ENCODE peak calls at places on chromosomes 12 and 14, in nine cellular contexts. One of them, this sample, is unnamed.
A peak's percentile ranks its signal among the peaks of the same experiment; 100 is the strongest.

GRCh38 chr14:74249433-74250375 is 10.5 kb downstream of the VSX2 start:
- DNase-seq in glutamatergic neuron: no peak
- DNase-seq in stimulated activated CD8-positive, alpha-beta memory T cell treated with anti-CD3 and anti-CD28 coated beads, Interleukin-15, amount 100 ng/mL, for 4 hours: no peak
- DNase-seq in T47D: peak; percentile 67
- DNase-seq in H7: no peak
- DNase-seq in naive thymus-derived CD4-positive, alpha-beta T cell: no peak
- DNase-seq in heart right ventricle: no peak
- DNase-seq in mesendoderm: no peak
- DNase-seq in HuH-7: peak; percentile 55
- DNase-seq in this sample: no peak

GRCh38 chr12:15979096-15980091 is 68.3 kb downstream of the DERA start:
- DNase-seq in T47D: no peak
- DNase-seq in H7: peak; percentile 72
- DNase-seq in stimulated activated CD8-positive, alpha-beta memory T cell treated with anti-CD3 and anti-CD28 coated beads, Interleukin-15, amount 100 ng/mL, for 4 hours: no peak
- DNase-seq in naive thymus-derived CD4-positive, alpha-beta T cell: no peak
- DNase-seq in glutamatergic neuron: no peak
- DNase-seq in mesendoderm: peak; percentile 68
- DNase-seq in HuH-7: peak; percentile 56
- DNase-seq in heart right ventricle: no peak
- DNase-seq in this sample: peak; percentile 71

GRCh38 chr14:60095781-60096450 is 4.2 kb downstream of the PCNX4 start:
- DNase-seq in heart right ventricle: no peak
- DNase-seq in HuH-7: no peak
- DNase-seq in glutamatergic neuron: no peak
- DNase-seq in T47D: no peak
- DNase-seq in naive thymus-derived CD4-positive, alpha-beta T cell: no peak
- DNase-seq in stimulated activated CD8-positive, alpha-beta memory T cell treated with anti-CD3 and anti-CD28 coated beads, Interleukin-15, amount 100 ng/mL, for 4 hours: no peak
- DNase-seq in mesendoderm: no peak
- DNase-seq in H7: no peak
- DNase-seq in this sample: no peak

GRCh38 chr12:124837958-124838803 is 25.5 kb downstream of the SCARB1 start:
- DNase-seq in T47D: peak; percentile 84
- DNase-seq in naive thymus-derived CD4-positive, alpha-beta T cell: no peak
- DNase-seq in HuH-7: peak; percentile 71
- DNase-seq in stimulated activated CD8-positive, alpha-beta memory T cell treated with anti-CD3 and anti-CD28 coated beads, Interleukin-15, amount 100 ng/mL, for 4 hours: no peak
- DNase-seq in glutamatergic neuron: no peak
- DNase-seq in H7: peak; percentile 66
- DNase-seq in mesendoderm: peak; percentile 56
- DNase-seq in heart right ventricle: peak; percentile 61
- DNase-seq in this sample: no peak

GRCh38 chr12:106345739-106346138 is 11.8 kb upstream of the POLR3B start:
- DNase-seq in heart right ventricle: no peak
- DNase-seq in T47D: peak; percentile 51
- DNase-seq in naive thymus-derived CD4-positive, alpha-beta T cell: no peak
- DNase-seq in mesendoderm: peak; percentile 91
- DNase-seq in HuH-7: peak; percentile 67
- DNase-seq in glutamatergic neuron: no peak
- DNase-seq in stimulated activated CD8-positive, alpha-beta memory T cell treated with anti-CD3 and anti-CD28 coated beads, Interleukin-15, amount 100 ng/mL, for 4 hours: no peak
- DNase-seq in H7: peak; percentile 38
- DNase-seq in this sample: peak; percentile 45

GRCh38 chr12:130491421-130492357 is 154.0 kb downstream of the PIWIL1 start:
- DNase-seq in H7: no peak
- DNase-seq in naive thymus-derived CD4-positive, alpha-beta T cell: no peak
- DNase-seq in mesendoderm: no peak
- DNase-seq in glutamatergic neuron: no peak
- DNase-seq in heart right ventricle: peak; percentile 35
- DNase-seq in HuH-7: no peak
- DNase-seq in stimulated activated CD8-positive, alpha-beta memory T cell treated with anti-CD3 and anti-CD28 coated beads, Interleukin-15, amount 100 ng/mL, for 4 hours: no peak
- DNase-seq in T47D: no peak
- DNase-seq in this sample: no peak

GRCh38 chr12:29794869-29795268 is 11.1 kb upstream of the TMTC1 start:
- DNase-seq in glutamatergic neuron: no peak
- DNase-seq in stimulated activated CD8-positive, alpha-beta memory T cell treated with anti-CD3 and anti-CD28 coated beads, Interleukin-15, amount 100 ng/mL, for 4 hours: no peak
- DNase-seq in naive thymus-derived CD4-positive, alpha-beta T cell: no peak
- DNase-seq in mesendoderm: no peak
- DNase-seq in HuH-7: no peak
- DNase-seq in T47D: no peak
- DNase-seq in heart right ventricle: no peak
- DNase-seq in H7: no peak
- DNase-seq in this sample: no peak

GRCh38 chr12:90174198-90174510 is 465.5 kb upstream of the ATP2B1 start:
- DNase-seq in mesendoderm: peak; percentile 14
- DNase-seq in heart right ventricle: no peak
- DNase-seq in stimulated activated CD8-positive, alpha-beta memory T cell treated with anti-CD3 and anti-CD28 coated beads, Interleukin-15, amount 100 ng/mL, for 4 hours: no peak
- DNase-seq in HuH-7: no peak
- DNase-seq in H7: no peak
- DNase-seq in T47D: no peak
- DNase-seq in glutamatergic neuron: no peak
- DNase-seq in naive thymus-derived CD4-positive, alpha-beta T cell: no peak
- DNase-seq in this sample: no peak

GRCh38 chr14:103064436-103064835 is 7.1 kb upstream of the CDC42BPB start:
- DNase-seq in stimulated activated CD8-positive, alpha-beta memory T cell treated with anti-CD3 and anti-CD28 coated beads, Interleukin-15, amount 100 ng/mL, for 4 hours: no peak
- DNase-seq in H7: no peak
- DNase-seq in HuH-7: no peak
- DNase-seq in T47D: no peak
- DNase-seq in glutamatergic neuron: no peak
- DNase-seq in naive thymus-derived CD4-positive, alpha-beta T cell: no peak
- DNase-seq in heart right ventricle: no peak
- DNase-seq in mesendoderm: no peak
- DNase-seq in this sample: no peak

GRCh38 chr12:113120670-113121370 is 14.7 kb downstream of the RASAL1 start:
- DNase-seq in glutamatergic neuron: no peak
- DNase-seq in T47D: no peak
- DNase-seq in stimulated activated CD8-positive, alpha-beta memory T cell treated with anti-CD3 and anti-CD28 coated beads, Interleukin-15, amount 100 ng/mL, for 4 hours: no peak
- DNase-seq in HuH-7: no peak
- DNase-seq in H7: no peak
- DNase-seq in heart right ventricle: no peak
- DNase-seq in mesendoderm: peak; percentile 39
- DNase-seq in naive thymus-derived CD4-positive, alpha-beta T cell: no peak
- DNase-seq in this sample: no peak

GRCh38 chr12:46269429-46270241 is 792 bp upstream of the SLC38A1 start:
- DNase-seq in T47D: peak; percentile 40
- DNase-seq in H7: peak; percentile 74
- DNase-seq in heart right ventricle: no peak
- DNase-seq in glutamatergic neuron: peak; percentile 30
- DNase-seq in stimulated activated CD8-positive, alpha-beta memory T cell treated with anti-CD3 and anti-CD28 coated beads, Interleukin-15, amount 100 ng/mL, for 4 hours: peak; percentile 54
- DNase-seq in HuH-7: peak; percentile 62
- DNase-seq in naive thymus-derived CD4-positive, alpha-beta T cell: peak; percentile 67
- DNase-seq in mesendoderm: peak; percentile 76
- DNase-seq in this sample: peak; percentile 35

GRCh38 chr12:25677180-25677937 is 124.3 kb upstream of the LMNTD1 start:
- DNase-seq in glutamatergic neuron: no peak
- DNase-seq in heart right ventricle: no peak
- DNase-seq in mesendoderm: no peak
- DNase-seq in H7: no peak
- DNase-seq in T47D: no peak
- DNase-seq in naive thymus-derived CD4-positive, alpha-beta T cell: no peak
- DNase-seq in stimulated activated CD8-positive, alpha-beta memory T cell treated with anti-CD3 and anti-CD28 coated beads, Interleukin-15, amount 100 ng/mL, for 4 hours: no peak
- DNase-seq in HuH-7: no peak
- DNase-seq in this sample: no peak

GRCh38 chr14:68076451-68076850 is 256.9 kb downstream of the RAD51B start:
- DNase-seq in naive thymus-derived CD4-positive, alpha-beta T cell: no peak
- DNase-seq in HuH-7: no peak
- DNase-seq in H7: no peak
- DNase-seq in stimulated activated CD8-positive, alpha-beta memory T cell treated with anti-CD3 and anti-CD28 coated beads, Interleukin-15, amount 100 ng/mL, for 4 hours: no peak
- DNase-seq in T47D: no peak
- DNase-seq in glutamatergic neuron: no peak
- DNase-seq in mesendoderm: no peak
- DNase-seq in heart right ventricle: no peak
- DNase-seq in this sample: no peak